ENCODE peak calls at places on chromosome 5, in eight cellular contexts. V, O, J, X, A, H, L and T are unnamed samples.

GRCh38 chr5:56808211-56808610 is 7.1 kb upstream of the MAP3K1 start:
- DNase-seq in V (no peak), O (no peak), J (no peak), X (no peak), A (no peak), H (no peak), L (no peak), T (no peak)

GRCh38 chr5:127006711-127007110 is 23.6 kb downstream of the MARCHF3 start:
- DNase-seq in V (no peak), O (no peak), J (no peak), X (no peak), A (no peak), H (no peak), L (no peak), T (no peak)

GRCh38 chr5:61575103-61575502 is 243.0 kb downstream of the ZSWIM6 start:
- DNase-seq in V (no peak), O (peak), J (no peak), X (peak), A (peak), H (peak), L (peak), T (no peak)

GRCh38 chr5:90161399-90161798 is 248.2 kb downstream of the CETN3 start:
- DNase-seq in V (peak), O (peak), J (peak), X (peak), A (no peak), H (no peak), L (peak), T (peak)

GRCh38 chr5:157113007-157113406 is 4.2 kb upstream of the HAVCR2 start:
- DNase-seq in V (no peak), O (no peak), J (no peak), X (no peak), A (no peak), H (no peak), L (no peak), T (no peak)

GRCh38 chr5:32506809-32507208 is 62.3 kb upstream of the ZFR start:
- DNase-seq in V (no peak), O (peak), J (no peak), X (no peak), A (peak), H (no peak), L (no peak), T (no peak)

GRCh38 chr5:58085800-58086199 is 374.1 kb downstream of the PLK2 start:
- DNase-seq in V (no peak), O (no peak), J (no peak), X (peak), A (peak), H (no peak), L (no peak), T (no peak)

GRCh38 chr5:29950416-29951145 is 1242.9 kb upstream of the CDH6 start:
- DNase-seq in V (no peak), O (no peak), J (no peak), X (no peak), A (no peak), H (peak), L (no peak), T (no peak)

GRCh38 chr5:56763711-56764466 is 51.5 kb upstream of the MAP3K1 start:
- DNase-seq in V (no peak), O (no peak), J (no peak), X (peak), A (peak), H (no peak), L (peak), T (no peak)

GRCh38 chr5:126971455-126972019 is 58.8 kb downstream of the MARCHF3 start:
- DNase-seq in V (no peak), O (no peak), J (no peak), X (no peak), A (no peak), H (no peak), L (peak), T (no peak)

GRCh38 chr5:134511796-134512660 is 13.4 kb upstream of the JADE2 start:
- DNase-seq in V (no peak), O (peak), J (no peak), X (no peak), A (peak), H (no peak), L (no peak), T (no peak)

GRCh38 chr5:137190441-137190840 is 308.7 kb downstream of the SPOCK1 start:
- DNase-seq in V (no peak), O (no peak), J (no peak), X (no peak), A (peak), H (no peak), L (no peak), T (no peak)